ENCODE peak calls at places on chromosomes 2 and 18, in ten cellular contexts. One of them, this sample, is unnamed.

GRCh38 chr2:3466482-3466863 is 52.9 kb downstream of the ADI1 start:
- DNase-seq in GM12891: no peak
- DNase-seq in transverse colon: no peak
- DNase-seq in HCT116: no peak
- DNase-seq in upper lobe of left lung: no peak
- DNase-seq in sigmoid colon: no peak
- DNase-seq in HepG2: no peak
- DNase-seq in spleen: peak
- DNase-seq in stomach: no peak
- DNase-seq in H1: no peak
- DNase-seq in this sample: no peak

GRCh38 chr2:88624477-88624876 is 2.8 kb downstream of the EIF2AK3 start:
- DNase-seq in HCT116: no peak
- DNase-seq in transverse colon: no peak
- DNase-seq in upper lobe of left lung: no peak
- DNase-seq in spleen: no peak
- DNase-seq in sigmoid colon: no peak
- DNase-seq in stomach: no peak
- DNase-seq in H1: no peak
- DNase-seq in HepG2: no peak
- DNase-seq in GM12891: no peak
- DNase-seq in this sample: no peak

GRCh38 chr2:196931555-196931954 is 5.0 kb upstream of the PGAP1 start:
- DNase-seq in HepG2: no peak
- DNase-seq in GM12891: no peak
- DNase-seq in transverse colon: no peak
- DNase-seq in sigmoid colon: no peak
- DNase-seq in upper lobe of left lung: no peak
- DNase-seq in HCT116: no peak
- DNase-seq in stomach: no peak
- DNase-seq in H1: no peak
- DNase-seq in spleen: no peak
- DNase-seq in this sample: no peak

GRCh38 chr2:218859556-218859993 is at the start of gene WNT6:
- DNase-seq in spleen: no peak
- DNase-seq in H1: no peak
- DNase-seq in GM12891: no peak
- DNase-seq in stomach: no peak
- DNase-seq in transverse colon: no peak
- DNase-seq in upper lobe of left lung: peak
- DNase-seq in sigmoid colon: peak
- DNase-seq in HCT116: no peak
- DNase-seq in HepG2: no peak
- DNase-seq in this sample: peak

GRCh38 chr18:39840406-39840805 is 2114.6 kb upstream of the PIK3C3 start:
- DNase-seq in stomach: no peak
- DNase-seq in sigmoid colon: no peak
- DNase-seq in HCT116: no peak
- DNase-seq in transverse colon: no peak
- DNase-seq in H1: no peak
- DNase-seq in GM12891: no peak
- DNase-seq in upper lobe of left lung: no peak
- DNase-seq in HepG2: no peak
- DNase-seq in spleen: no peak
- DNase-seq in this sample: no peak

GRCh38 chr2:207768891-207769596 is 662 bp downstream of the FZD5 start:
- DNase-seq in HepG2: peak
- DNase-seq in transverse colon: peak
- DNase-seq in upper lobe of left lung: no peak
- DNase-seq in GM12891: peak
- DNase-seq in spleen: peak
- DNase-seq in stomach: no peak
- DNase-seq in H1: no peak
- DNase-seq in sigmoid colon: peak
- DNase-seq in HCT116: no peak
- DNase-seq in this sample: no peak

GRCh38 chr2:129233751-129234406 is 745.6 kb upstream of the RAB6C start:
- DNase-seq in spleen: no peak
- DNase-seq in GM12891: no peak
- DNase-seq in stomach: no peak
- DNase-seq in H1: no peak
- DNase-seq in transverse colon: no peak
- DNase-seq in HCT116: no peak
- DNase-seq in HepG2: no peak
- DNase-seq in sigmoid colon: no peak
- DNase-seq in upper lobe of left lung: no peak
- DNase-seq in this sample: no peak

GRCh38 chr2:215420471-215420935 is 15.4 kb downstream of the FN1 start:
- DNase-seq in GM12891: no peak
- DNase-seq in transverse colon: no peak
- DNase-seq in sigmoid colon: no peak
- DNase-seq in spleen: no peak
- DNase-seq in HCT116: no peak
- DNase-seq in stomach: no peak
- DNase-seq in H1: no peak
- DNase-seq in upper lobe of left lung: no peak
- DNase-seq in HepG2: peak
- DNase-seq in this sample: no peak

GRCh38 chr2:121648611-121649401 is 456 bp downstream of the CLASP1 start:
- DNase-seq in transverse colon: peak
- DNase-seq in upper lobe of left lung: peak
- DNase-seq in GM12891: no peak
- DNase-seq in stomach: peak
- DNase-seq in HepG2: peak
- DNase-seq in HCT116: no peak
- DNase-seq in sigmoid colon: peak
- DNase-seq in H1: no peak
- DNase-seq in spleen: peak
- DNase-seq in this sample: peak

GRCh38 chr2:33212151-33212550 is 264.3 kb upstream of the RASGRP3 start:
- DNase-seq in GM12891: no peak
- DNase-seq in transverse colon: no peak
- DNase-seq in H1: no peak
- DNase-seq in sigmoid colon: no peak
- DNase-seq in stomach: no peak
- DNase-seq in HepG2: peak
- DNase-seq in HCT116: no peak
- DNase-seq in upper lobe of left lung: no peak
- DNase-seq in spleen: no peak
- DNase-seq in this sample: no peak

GRCh38 chr2:137969418-137969765 is 5.1 kb downstream of the HNMT start:
- DNase-seq in H1: no peak
- DNase-seq in sigmoid colon: no peak
- DNase-seq in stomach: peak
- DNase-seq in GM12891: no peak
- DNase-seq in spleen: no peak
- DNase-seq in HepG2: no peak
- DNase-seq in transverse colon: no peak
- DNase-seq in upper lobe of left lung: no peak
- DNase-seq in HCT116: no peak
- DNase-seq in this sample: no peak

GRCh38 chr2:135125940-135126339 is 73.8 kb downstream of the RAB3GAP1 start:
- DNase-seq in transverse colon: no peak
- DNase-seq in sigmoid colon: no peak
- DNase-seq in HepG2: no peak
- DNase-seq in H1: no peak
- DNase-seq in GM12891: no peak
- DNase-seq in HCT116: no peak
- DNase-seq in spleen: no peak
- DNase-seq in stomach: no peak
- DNase-seq in upper lobe of left lung: no peak
- DNase-seq in this sample: no peak

GRCh38 chr18:5967666-5968065 is 72.3 kb upstream of the TMEM200C start:
- DNase-seq in spleen: no peak
- DNase-seq in HepG2: no peak
- DNase-seq in transverse colon: no peak
- DNase-seq in stomach: no peak
- DNase-seq in GM12891: no peak
- DNase-seq in H1: no peak
- DNase-seq in upper lobe of left lung: peak
- DNase-seq in sigmoid colon: no peak
- DNase-seq in HCT116: no peak
- DNase-seq in this sample: no peak

GRCh38 chr18:22930089-22930713 is 2.9 kb upstream of the RBBP8 start:
- DNase-seq in H1: no peak
- DNase-seq in HepG2: peak
- DNase-seq in GM12891: peak
- DNase-seq in sigmoid colon: peak
- DNase-seq in stomach: peak
- DNase-seq in spleen: peak
- DNase-seq in HCT116: peak
- DNase-seq in transverse colon: peak
- DNase-seq in upper lobe of left lung: no peak
- DNase-seq in this sample: peak

GRCh38 chr2:199261221-199261620 is 196.5 kb downstream of the SATB2 start:
- DNase-seq in upper lobe of left lung: no peak
- DNase-seq in GM12891: no peak
- DNase-seq in stomach: no peak
- DNase-seq in HepG2: no peak
- DNase-seq in H1: no peak
- DNase-seq in sigmoid colon: no peak
- DNase-seq in spleen: no peak
- DNase-seq in HCT116: peak
- DNase-seq in transverse colon: no peak
- DNase-seq in this sample: no peak

GRCh38 chr18:12836551-12836950 is 47.5 kb downstream of the PTPN2 start:
- DNase-seq in stomach: no peak
- DNase-seq in HepG2: no peak
- DNase-seq in spleen: no peak
- DNase-seq in H1: no peak
- DNase-seq in sigmoid colon: no peak
- DNase-seq in HCT116: no peak
- DNase-seq in upper lobe of left lung: no peak
- DNase-seq in transverse colon: no peak
- DNase-seq in GM12891: no peak
- DNase-seq in this sample: no peak

GRCh38 chr2:168655207-168655606 is 147.2 kb upstream of the NOSTRIN start:
- DNase-seq in GM12891: no peak
- DNase-seq in spleen: no peak
- DNase-seq in HCT116: no peak
- DNase-seq in stomach: no peak
- DNase-seq in H1: no peak
- DNase-seq in upper lobe of left lung: no peak
- DNase-seq in sigmoid colon: no peak
- DNase-seq in transverse colon: no peak
- DNase-seq in HepG2: no peak
- DNase-seq in this sample: no peak
- TF ChIP-seq POLR2A in GM12891: no peak
- TF ChIP-seq POLR2A in spleen: no peak
- TF ChIP-seq POLR2A in HCT116: no peak
- TF ChIP-seq POLR2A in stomach: no peak
- TF ChIP-seq POLR2A in H1: no peak
- TF ChIP-seq POLR2A in upper lobe of left lung: no peak
- TF ChIP-seq POLR2A in sigmoid colon: no peak
- TF ChIP-seq POLR2A in transverse colon: no peak
- TF ChIP-seq POLR2A in HepG2: no peak
- TF ChIP-seq POLR2A in this sample: no peak

DNA sequence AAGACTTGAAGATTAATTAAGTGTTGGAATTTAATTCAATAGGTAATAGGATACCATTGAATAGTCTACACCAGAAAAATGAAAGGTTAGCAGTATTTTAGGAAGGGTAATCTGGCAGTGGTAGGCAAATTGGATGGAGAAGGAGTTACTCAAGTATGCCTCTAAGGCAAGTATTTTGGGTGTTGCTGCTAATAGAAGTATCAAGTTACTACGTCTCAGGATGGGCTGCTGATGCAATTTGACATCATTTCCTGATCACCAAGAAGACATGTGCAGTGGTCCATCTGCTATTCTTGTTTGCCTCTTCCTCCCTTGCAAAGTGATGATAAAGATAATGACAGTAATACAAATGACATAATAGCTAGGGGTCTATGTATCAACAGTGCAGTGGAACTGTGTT is 485.3 kb downstream of the TGIF1 start:
- DNase-seq in stomach: no peak
- DNase-seq in HCT116: no peak
- DNase-seq in transverse colon: no peak
- DNase-seq in H1: no peak
- DNase-seq in sigmoid colon: no peak
- DNase-seq in HepG2: no peak
- DNase-seq in upper lobe of left lung: no peak
- DNase-seq in GM12891: no peak
- DNase-seq in spleen: no peak
- DNase-seq in this sample: no peak
- TF ChIP-seq POLR2AphosphoS5 in stomach: no peak
- TF ChIP-seq POLR2AphosphoS5 in HCT116: no peak
- TF ChIP-seq POLR2AphosphoS5 in transverse colon: no peak
- TF ChIP-seq POLR2AphosphoS5 in H1: no peak
- TF ChIP-seq POLR2AphosphoS5 in sigmoid colon: no peak
- TF ChIP-seq POLR2AphosphoS5 in HepG2: no peak
- TF ChIP-seq POLR2AphosphoS5 in upper lobe of left lung: no peak
- TF ChIP-seq POLR2AphosphoS5 in GM12891: no peak
- TF ChIP-seq POLR2AphosphoS5 in spleen: no peak
- TF ChIP-seq POLR2AphosphoS5 in this sample: no peak

GRCh38 chr2:4976407-4976806 is 715.8 kb upstream of the SOX11 start:
- DNase-seq in upper lobe of left lung: no peak
- DNase-seq in spleen: no peak
- DNase-seq in HepG2: no peak
- DNase-seq in sigmoid colon: no peak
- DNase-seq in stomach: no peak
- DNase-seq in transverse colon: no peak
- DNase-seq in GM12891: no peak
- DNase-seq in H1: no peak
- DNase-seq in HCT116: no peak
- DNase-seq in this sample: no peak
- TF ChIP-seq POLR2A in upper lobe of left lung: no peak
- TF ChIP-seq POLR2A in spleen: no peak
- TF ChIP-seq POLR2A in HepG2: no peak
- TF ChIP-seq POLR2A in sigmoid colon: no peak
- TF ChIP-seq POLR2A in stomach: no peak
- TF ChIP-seq POLR2A in transverse colon: no peak
- TF ChIP-seq POLR2A in GM12891: no peak
- TF ChIP-seq POLR2A in H1: no peak
- TF ChIP-seq POLR2A in HCT116: no peak
- TF ChIP-seq POLR2A in this sample: no peak

DNA sequence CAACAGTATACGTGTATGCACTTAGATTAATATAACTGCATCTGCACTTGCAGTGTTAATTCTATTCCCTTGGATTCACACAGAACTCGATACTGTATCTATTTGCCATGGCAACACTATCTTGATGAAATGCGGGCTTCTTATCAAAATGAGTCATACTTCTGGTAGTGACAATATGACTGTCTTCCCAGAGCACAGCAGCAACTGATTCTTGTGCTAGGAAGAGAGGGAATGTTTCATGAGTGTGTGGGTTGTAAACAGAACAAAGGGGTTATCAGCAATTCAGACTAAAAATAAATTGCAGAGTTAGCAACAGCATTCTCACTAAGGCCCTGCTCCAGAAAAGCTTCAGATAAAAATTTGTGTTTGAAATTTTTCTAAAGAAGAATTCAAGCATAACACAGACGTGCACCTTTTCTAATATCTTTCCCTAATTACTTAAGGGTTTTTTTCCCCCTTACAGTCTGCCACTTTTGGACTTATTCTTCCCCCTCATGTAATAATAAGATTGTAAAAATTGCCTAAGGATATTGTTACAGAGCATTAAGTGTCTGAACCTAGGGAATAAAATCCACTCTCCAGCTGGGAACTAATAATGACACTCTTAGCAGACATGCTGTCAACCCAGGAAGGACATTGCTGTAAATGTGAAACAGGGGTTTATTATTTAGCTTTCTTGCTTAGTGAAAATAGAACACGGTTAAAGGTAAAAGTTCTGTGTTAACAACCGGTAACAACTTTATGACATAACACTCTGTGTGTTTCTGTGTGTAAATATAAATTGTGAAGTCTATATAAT is 100.0 kb upstream of the SLC38A11 start:
- DNase-seq in GM12891: no peak
- DNase-seq in HepG2: no peak
- DNase-seq in HCT116: no peak
- DNase-seq in upper lobe of left lung: no peak
- DNase-seq in spleen: no peak
- DNase-seq in H1: no peak
- DNase-seq in sigmoid colon: no peak
- DNase-seq in transverse colon: no peak
- DNase-seq in stomach: no peak
- DNase-seq in this sample: no peak
- TF ChIP-seq POLR2AphosphoS5 in GM12891: no peak
- TF ChIP-seq POLR2AphosphoS5 in HepG2: no peak
- TF ChIP-seq POLR2AphosphoS5 in HCT116: no peak
- TF ChIP-seq POLR2AphosphoS5 in upper lobe of left lung: no peak
- TF ChIP-seq POLR2AphosphoS5 in spleen: no peak
- TF ChIP-seq POLR2AphosphoS5 in H1: no peak
- TF ChIP-seq POLR2AphosphoS5 in sigmoid colon: no peak
- TF ChIP-seq POLR2AphosphoS5 in transverse colon: no peak
- TF ChIP-seq POLR2AphosphoS5 in stomach: no peak
- TF ChIP-seq POLR2AphosphoS5 in this sample: no peak

This sample was measured in suprapubic skin.